ENCODE peak calls at places on chromosomes 12 and 14, in seven cellular contexts. M, D, K, R, W, I and V are unnamed samples.
A peak's percentile ranks its signal among the peaks of the same experiment; 100 is the strongest.

GRCh38 chr12:105220929-105221290 is 15.1 kb downstream of the APPL2 start:
- DNase-seq in M (no peak), D (no peak), R (no peak), K (no peak), W (no peak), I (no peak), V (no peak)

GRCh38 chr12:25482637-25483036 is 70.4 kb downstream of the LMNTD1 start:
- DNase-seq in R (no peak), K (no peak), I (no peak), W (no peak), M (no peak), D (no peak), V (no peak)

GRCh38 chr12:96425321-96425720 is 25.1 kb upstream of the CDK17 start:
- DNase-seq in K (no peak), M (no peak), I (peak; percentile 96), W (no peak), D (no peak), R (no peak), V (no peak)

GRCh38 chr12:34297126-34297789 is 275.0 kb downstream of the ALG10 start:
- DNase-seq in K (no peak), D (no peak), M (peak; percentile 5), W (no peak), I (no peak), R (no peak), V (no peak)

GRCh38 chr12:122951979-122952892 is 14.0 kb downstream of the ABCB9 start:
- DNase-seq in W (peak; percentile 67), R (peak; percentile 85), M (peak; percentile 82), K (peak; percentile 68), D (peak; percentile 77), I (peak; percentile 33), V (no peak)

GRCh38 chr12:51591020-51591901 is at the start of gene SCN8A:
- DNase-seq in M (no peak), D (peak; percentile 11), K (peak; percentile 26), I (peak; percentile 39), R (peak; percentile 49), W (no peak), V (peak; percentile 56)

GRCh38 chr12:21656931-21657335 is 709 bp downstream of the LDHB start:
- DNase-seq in R (peak; percentile 65), D (peak; percentile 27), M (no peak), I (peak; percentile 41), W (peak; percentile 33), K (peak; percentile 53), V (no peak)

GRCh38 chr12:48786591-48787544 is 2.0 kb downstream of the ADCY6 start:
- DNase-seq in D (peak; percentile 86), W (no peak), M (no peak), I (no peak), R (no peak), K (no peak), V (no peak)

GRCh38 chr12:14317362-14318146 is 47.9 kb upstream of the ATF7IP start:
- DNase-seq in D (no peak), R (no peak), W (no peak), I (no peak), M (no peak), K (no peak), V (no peak)

GRCh38 chr14:43522191-43522590 is 984.9 kb downstream of the FSCB start:
- DNase-seq in R (no peak), W (no peak), K (no peak), I (no peak), D (no peak), M (no peak), V (no peak)

GRCh38 chr14:103724116-103724515 is 8.5 kb downstream of the ZFYVE21 start:
- DNase-seq in R (no peak), W (no peak), D (peak; percentile 68), K (peak; percentile 83), M (no peak), I (peak; percentile 56), V (no peak)

GRCh38 chr12:75476076-75476475 is 4.5 kb upstream of the GLIPR1 start:
- DNase-seq in R (no peak), D (no peak), I (no peak), K (no peak), W (no peak), M (no peak), V (no peak)

GRCh38 chr14:71728386-71728785 is 203.8 kb upstream of the RGS6 start:
- DNase-seq in I (peak; percentile 80), W (no peak), R (no peak), K (no peak), D (no peak), M (no peak), V (no peak)
- H3K36me3 ChIP-seq in I (peaks cover 27% of the 10 kb centered on the region), W (peaks cover 30% of the 10 kb centered on the region), R (peaks cover 19% of the 10 kb centered on the region), K (peaks cover 27% of the 10 kb centered on the region), D (peaks cover 24% of the 10 kb centered on the region), M (peaks cover 72% of the 10 kb centered on the region), V (peaks cover 10% of the 10 kb centered on the region)

GRCh38 chr14:64772394-64772950 is 68.2 kb downstream of the PLEKHG3 start:
- DNase-seq in D (no peak), R (no peak), M (no peak), W (no peak), I (no peak), K (no peak), V (no peak)
- TF ChIP-seq CTCF in D (no peak), R (no peak), M (no peak), W (peak; percentile 29), I (no peak), K (no peak), V (no peak)

GRCh38 chr12:53462935-53463334 is 11.0 kb downstream of the PCBP2 start:
- DNase-seq in W (no peak), D (no peak), M (no peak), K (no peak), I (no peak), R (no peak), V (no peak)
- H3K36me3 ChIP-seq in W (peaks cover 87% of the 10 kb centered on the region), D (peaks cover 100% of the 10 kb centered on the region), M (peaks cover 100% of the 10 kb centered on the region), K (peaks cover 100% of the 10 kb centered on the region), I (peaks cover 92% of the 10 kb centered on the region), R (peaks cover 89% of the 10 kb centered on the region), V (peaks cover 61% of the 10 kb centered on the region)

GRCh38 chr12:9345163-9345562 is 137.0 kb upstream of the PZP start:
- DNase-seq in W (no peak), R (no peak), M (no peak), K (no peak), D (no peak), I (no peak), V (no peak)

GRCh38 chr12:9340422-9341259 is 132.4 kb upstream of the PZP start:
- DNase-seq in D (no peak), I (peak; percentile 43), W (no peak), M (no peak), K (no peak), R (no peak), V (no peak)

GRCh38 chr12:9344540-9344939 is 136.3 kb upstream of the PZP start:
- DNase-seq in W (no peak), M (no peak), R (no peak), K (no peak), I (no peak), D (no peak), V (no peak)

GRCh38 chr12:9341260-9341585 is 133.0 kb upstream of the PZP start:
- DNase-seq in K (no peak), W (no peak), M (no peak), D (no peak), R (no peak), I (no peak), V (no peak)

DNA sequence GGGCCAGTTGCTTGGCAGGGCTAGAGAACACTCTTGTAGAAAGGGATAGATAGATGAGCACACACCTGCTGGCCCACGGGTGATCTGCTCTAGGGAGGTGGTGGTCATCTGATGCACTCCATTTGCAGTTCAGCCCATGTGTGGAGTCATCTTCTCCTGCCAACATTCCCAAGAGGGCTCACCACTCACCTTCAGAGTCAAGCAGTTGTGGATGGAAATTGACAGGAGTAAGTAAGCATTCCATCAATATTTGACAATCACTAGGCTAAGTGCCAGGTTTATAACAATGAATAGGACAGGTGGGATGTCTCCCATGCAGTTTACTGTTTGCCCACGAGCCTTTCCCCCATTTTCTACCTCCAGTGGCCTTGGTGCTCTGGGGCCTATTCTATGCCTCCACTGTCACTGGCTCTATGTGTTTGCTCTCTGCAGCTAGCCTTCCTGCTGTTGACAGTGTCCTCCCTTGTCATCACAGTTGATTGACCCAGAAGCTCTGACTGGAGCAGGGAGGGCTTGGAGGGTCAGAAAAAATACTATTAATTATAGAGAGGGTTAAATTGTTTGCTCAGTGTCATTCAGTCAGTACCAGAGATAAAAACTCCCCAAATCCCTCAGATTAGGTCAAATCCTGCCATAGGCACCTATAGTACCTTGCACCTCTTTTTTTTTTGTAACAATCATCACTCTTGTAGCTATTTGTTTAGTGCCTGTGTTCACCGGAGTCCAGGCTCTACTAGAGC is 134.6 kb upstream of the PZP start:
- DNase-seq in K (no peak), R (no peak), I (no peak), D (no peak), W (no peak), M (no peak), V (no peak)
- TF ChIP-seq CTCF in K (no peak), R (no peak), I (no peak), D (no peak), W (no peak), M (no peak), V (no peak)